ENCODE peak calls at places on chromosomes 7 and 10, in ten cellular contexts. One of them, this sample, is unnamed.

GRCh38 chr7:156055206-156055822 is 243.1 kb upstream of the SHH start:
- DNase-seq in ovary: peak; percentile 17
- DNase-seq in transverse colon: no peak
- DNase-seq in vagina: no peak
- DNase-seq in foreskin keratinocyte: no peak
- DNase-seq in OCI-LY7: no peak
- DNase-seq in A549: peak; percentile 25
- DNase-seq in endothelial cell: no peak
- DNase-seq in choroid plexus epithelial cell: no peak
- DNase-seq in colonic mucosa: no peak
- DNase-seq in this sample: no peak

GRCh38 chr10:18164771-18165361 is 24.6 kb downstream of the CACNB2 start:
- DNase-seq in ovary: no peak
- DNase-seq in transverse colon: no peak
- DNase-seq in vagina: no peak
- DNase-seq in foreskin keratinocyte: no peak
- DNase-seq in OCI-LY7: no peak
- DNase-seq in A549: no peak
- DNase-seq in endothelial cell: no peak
- DNase-seq in choroid plexus epithelial cell: peak; percentile 96
- DNase-seq in colonic mucosa: no peak
- DNase-seq in this sample: no peak

GRCh38 chr7:40749877-40750276 is 615.1 kb downstream of the SUGCT start:
- DNase-seq in ovary: no peak
- DNase-seq in transverse colon: no peak
- DNase-seq in vagina: no peak
- DNase-seq in foreskin keratinocyte: peak; percentile 30
- DNase-seq in OCI-LY7: no peak
- DNase-seq in A549: no peak
- DNase-seq in endothelial cell: no peak
- DNase-seq in choroid plexus epithelial cell: peak; percentile 26
- DNase-seq in colonic mucosa: no peak
- DNase-seq in this sample: no peak

GRCh38 chr7:111486472-111487142 is 75.7 kb downstream of the IMMP2L start:
- DNase-seq in ovary: no peak
- DNase-seq in transverse colon: no peak
- DNase-seq in vagina: no peak
- DNase-seq in foreskin keratinocyte: no peak
- DNase-seq in OCI-LY7: peak; percentile 49
- DNase-seq in A549: peak; percentile 74
- DNase-seq in endothelial cell: peak; percentile 9
- DNase-seq in choroid plexus epithelial cell: peak; percentile 82
- DNase-seq in colonic mucosa: no peak
- DNase-seq in this sample: no peak

GRCh38 chr10:70162892-70163201 is 7.5 kb downstream of the SAR1A start:
- DNase-seq in ovary: no peak
- DNase-seq in transverse colon: no peak
- DNase-seq in vagina: no peak
- DNase-seq in foreskin keratinocyte: no peak
- DNase-seq in OCI-LY7: no peak
- DNase-seq in A549: no peak
- DNase-seq in endothelial cell: no peak
- DNase-seq in choroid plexus epithelial cell: no peak
- DNase-seq in colonic mucosa: no peak
- DNase-seq in this sample: no peak

GRCh38 chr10:69409968-69410367 is 6.8 kb downstream of the TACR2 start:
- DNase-seq in ovary: no peak
- DNase-seq in transverse colon: peak; percentile 40
- DNase-seq in vagina: no peak
- DNase-seq in foreskin keratinocyte: no peak
- DNase-seq in OCI-LY7: peak; percentile 78
- DNase-seq in A549: no peak
- DNase-seq in endothelial cell: no peak
- DNase-seq in choroid plexus epithelial cell: no peak
- DNase-seq in colonic mucosa: no peak
- DNase-seq in this sample: no peak

GRCh38 chr7:117962598-117962997 is 89.4 kb upstream of the CTTNBP2 start:
- DNase-seq in ovary: no peak
- DNase-seq in transverse colon: no peak
- DNase-seq in vagina: no peak
- DNase-seq in foreskin keratinocyte: no peak
- DNase-seq in OCI-LY7: no peak
- DNase-seq in A549: no peak
- DNase-seq in endothelial cell: no peak
- DNase-seq in choroid plexus epithelial cell: no peak
- DNase-seq in colonic mucosa: no peak
- DNase-seq in this sample: no peak

GRCh38 chr7:30795161-30795943 is 24.1 kb downstream of the MINDY4 start:
- DNase-seq in ovary: no peak
- DNase-seq in transverse colon: no peak
- DNase-seq in vagina: no peak
- DNase-seq in foreskin keratinocyte: no peak
- DNase-seq in OCI-LY7: no peak
- DNase-seq in A549: no peak
- DNase-seq in endothelial cell: no peak
- DNase-seq in choroid plexus epithelial cell: no peak
- DNase-seq in colonic mucosa: no peak
- DNase-seq in this sample: no peak

GRCh38 chr7:91836065-91836368 is 44.5 kb downstream of the MTERF1 start:
- DNase-seq in ovary: no peak
- DNase-seq in transverse colon: no peak
- DNase-seq in vagina: no peak
- DNase-seq in foreskin keratinocyte: peak; percentile 46
- DNase-seq in OCI-LY7: no peak
- DNase-seq in A549: no peak
- DNase-seq in endothelial cell: no peak
- DNase-seq in choroid plexus epithelial cell: peak; percentile 87
- DNase-seq in colonic mucosa: no peak
- DNase-seq in this sample: no peak

GRCh38 chr10:129033790-129034272 is 433.2 kb upstream of the MGMT start:
- DNase-seq in ovary: no peak
- DNase-seq in transverse colon: no peak
- DNase-seq in vagina: no peak
- DNase-seq in foreskin keratinocyte: no peak
- DNase-seq in OCI-LY7: no peak
- DNase-seq in A549: no peak
- DNase-seq in endothelial cell: no peak
- DNase-seq in choroid plexus epithelial cell: no peak
- DNase-seq in colonic mucosa: no peak
- DNase-seq in this sample: no peak

GRCh38 chr7:79293655-79294142 is 159.8 kb downstream of the MAGI2 start:
- DNase-seq in ovary: no peak
- DNase-seq in transverse colon: peak; percentile 40
- DNase-seq in vagina: no peak
- DNase-seq in foreskin keratinocyte: peak; percentile 74
- DNase-seq in OCI-LY7: no peak
- DNase-seq in A549: peak; percentile 96
- DNase-seq in endothelial cell: no peak
- DNase-seq in choroid plexus epithelial cell: peak; percentile 67
- DNase-seq in colonic mucosa: peak; percentile 42
- DNase-seq in this sample: no peak

GRCh38 chr7:25091757-25092156 is 33.3 kb downstream of the CYCS start:
- DNase-seq in ovary: no peak
- DNase-seq in transverse colon: no peak
- DNase-seq in vagina: no peak
- DNase-seq in foreskin keratinocyte: no peak
- DNase-seq in OCI-LY7: peak; percentile 50
- DNase-seq in A549: no peak
- DNase-seq in endothelial cell: no peak
- DNase-seq in choroid plexus epithelial cell: no peak
- DNase-seq in colonic mucosa: no peak
- DNase-seq in this sample: no peak

GRCh38 chr7:132576723-132577089 is 436 bp upstream of the PLXNA4 start:
- DNase-seq in ovary: no peak
- DNase-seq in transverse colon: no peak
- DNase-seq in vagina: no peak
- DNase-seq in foreskin keratinocyte: no peak
- DNase-seq in OCI-LY7: no peak
- DNase-seq in A549: no peak
- DNase-seq in endothelial cell: no peak
- DNase-seq in choroid plexus epithelial cell: no peak
- DNase-seq in colonic mucosa: no peak
- DNase-seq in this sample: no peak

GRCh38 chr7:132574281-132574680 is 2.0 kb downstream of the PLXNA4 start:
- DNase-seq in ovary: no peak
- DNase-seq in transverse colon: no peak
- DNase-seq in vagina: no peak
- DNase-seq in foreskin keratinocyte: no peak
- DNase-seq in OCI-LY7: no peak
- DNase-seq in A549: no peak
- DNase-seq in endothelial cell: no peak
- DNase-seq in choroid plexus epithelial cell: no peak
- DNase-seq in colonic mucosa: no peak
- DNase-seq in this sample: no peak

GRCh38 chr7:132577206-132578049 is 1.2 kb upstream of the PLXNA4 start:
- DNase-seq in ovary: peak; percentile 88
- DNase-seq in transverse colon: peak; percentile 42
- DNase-seq in vagina: no peak
- DNase-seq in foreskin keratinocyte: no peak
- DNase-seq in OCI-LY7: no peak
- DNase-seq in A549: peak; percentile 28
- DNase-seq in endothelial cell: peak; percentile 61
- DNase-seq in choroid plexus epithelial cell: peak; percentile 70
- DNase-seq in colonic mucosa: peak; percentile 44
- DNase-seq in this sample: peak; percentile 83

GRCh38 chr7:132575987-132576722 is at the start of gene PLXNA4:
- DNase-seq in ovary: peak; percentile 58
- DNase-seq in transverse colon: no peak
- DNase-seq in vagina: no peak
- DNase-seq in foreskin keratinocyte: no peak
- DNase-seq in OCI-LY7: no peak
- DNase-seq in A549: no peak
- DNase-seq in endothelial cell: no peak
- DNase-seq in choroid plexus epithelial cell: peak; percentile 9
- DNase-seq in colonic mucosa: no peak
- DNase-seq in this sample: no peak

GRCh38 chr7:132575336-132575986 is 809 bp downstream of the PLXNA4 start:
- DNase-seq in ovary: peak; percentile 80
- DNase-seq in transverse colon: peak; percentile 25
- DNase-seq in vagina: no peak
- DNase-seq in foreskin keratinocyte: no peak
- DNase-seq in OCI-LY7: no peak
- DNase-seq in A549: peak; percentile 42
- DNase-seq in endothelial cell: peak; percentile 36
- DNase-seq in choroid plexus epithelial cell: peak; percentile 48
- DNase-seq in colonic mucosa: peak; percentile 30
- DNase-seq in this sample: peak; percentile 57
- TF ChIP-seq CTCF in ovary: no peak
- TF ChIP-seq CTCF in transverse colon: no peak
- TF ChIP-seq CTCF in vagina: no peak
- TF ChIP-seq CTCF in foreskin keratinocyte: no peak
- TF ChIP-seq CTCF in OCI-LY7: no peak
- TF ChIP-seq CTCF in A549: peak; percentile 23
- TF ChIP-seq CTCF in endothelial cell: no peak
- TF ChIP-seq CTCF in choroid plexus epithelial cell: peak; percentile 21
- TF ChIP-seq CTCF in colonic mucosa: no peak
- TF ChIP-seq CTCF in this sample: no peak

GRCh38 chr10:90089724-90090123 is 388.3 kb downstream of the KIF20B start:
- DNase-seq in ovary: no peak
- DNase-seq in transverse colon: no peak
- DNase-seq in vagina: no peak
- DNase-seq in foreskin keratinocyte: no peak
- DNase-seq in OCI-LY7: no peak
- DNase-seq in A549: no peak
- DNase-seq in endothelial cell: no peak
- DNase-seq in choroid plexus epithelial cell: no peak
- DNase-seq in colonic mucosa: no peak
- DNase-seq in this sample: no peak

GRCh38 chr10:90088008-90088322 is 386.6 kb downstream of the KIF20B start:
- DNase-seq in ovary: no peak
- DNase-seq in transverse colon: no peak
- DNase-seq in vagina: no peak
- DNase-seq in foreskin keratinocyte: no peak
- DNase-seq in OCI-LY7: no peak
- DNase-seq in A549: no peak
- DNase-seq in endothelial cell: no peak
- DNase-seq in choroid plexus epithelial cell: no peak
- DNase-seq in colonic mucosa: no peak
- DNase-seq in this sample: no peak

DNA sequence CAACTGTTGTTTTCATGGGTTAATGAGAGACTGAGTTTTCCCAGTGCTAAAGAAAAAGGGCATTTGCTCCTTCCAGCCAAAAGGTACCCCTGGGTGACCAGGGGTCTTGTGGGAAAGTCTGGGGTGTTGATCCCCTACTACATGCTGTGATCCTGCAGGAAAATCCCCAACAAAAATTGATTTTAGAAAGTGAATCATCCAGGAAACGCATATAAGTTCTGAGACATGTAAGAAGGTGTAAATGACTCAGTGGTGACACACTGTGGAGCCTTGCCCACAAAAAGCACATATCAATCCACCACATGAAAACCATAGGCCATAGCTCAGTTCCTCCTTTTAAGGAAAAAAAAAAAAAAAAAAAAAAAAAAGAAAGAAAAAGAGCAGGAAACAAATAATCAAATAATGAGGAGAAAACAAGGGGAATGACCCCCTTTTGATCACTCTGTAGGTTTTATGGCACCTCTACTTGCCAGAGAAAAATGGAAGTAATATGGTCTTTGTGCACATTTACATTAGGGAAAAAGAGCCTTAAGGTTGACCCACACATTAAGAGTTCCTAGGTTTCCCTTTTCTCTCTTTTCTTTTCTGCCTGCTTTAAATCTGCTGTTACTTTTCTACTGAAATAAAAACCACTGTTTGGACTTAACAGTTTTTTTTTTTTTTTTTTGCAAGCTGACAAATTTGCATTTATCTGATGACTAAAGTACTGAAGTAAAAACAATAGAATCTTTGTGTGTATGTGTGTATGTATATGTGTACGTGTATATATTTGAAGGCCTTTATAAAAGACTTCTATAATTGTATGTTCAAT is 386.0 kb downstream of the KIF20B start:
- DNase-seq in ovary: no peak
- DNase-seq in transverse colon: no peak
- DNase-seq in vagina: no peak
- DNase-seq in foreskin keratinocyte: peak; percentile 51
- DNase-seq in OCI-LY7: peak; percentile 17
- DNase-seq in A549: peak; percentile 14
- DNase-seq in endothelial cell: no peak
- DNase-seq in choroid plexus epithelial cell: peak; percentile 57
- DNase-seq in colonic mucosa: no peak
- DNase-seq in this sample: no peak
- TF ChIP-seq CTCF in ovary: no peak
- TF ChIP-seq CTCF in transverse colon: no peak
- TF ChIP-seq CTCF in vagina: no peak
- TF ChIP-seq CTCF in foreskin keratinocyte: no peak
- TF ChIP-seq CTCF in OCI-LY7: no peak
- TF ChIP-seq CTCF in A549: no peak
- TF ChIP-seq CTCF in endothelial cell: no peak
- TF ChIP-seq CTCF in choroid plexus epithelial cell: no peak
- TF ChIP-seq CTCF in colonic mucosa: no peak
- TF ChIP-seq CTCF in this sample: no peak

GRCh38 chr10:88991161-88991899 is 732 bp downstream of the FAS start:
- DNase-seq in ovary: peak; percentile 89
- DNase-seq in transverse colon: peak; percentile 70
- DNase-seq in vagina: no peak
- DNase-seq in foreskin keratinocyte: peak; percentile 46
- DNase-seq in OCI-LY7: peak; percentile 64
- DNase-seq in A549: peak; percentile 45
- DNase-seq in endothelial cell: peak; percentile 47
- DNase-seq in choroid plexus epithelial cell: peak; percentile 88
- DNase-seq in colonic mucosa: peak; percentile 81
- DNase-seq in this sample: peak; percentile 25
- TF ChIP-seq CTCF in ovary: peak; percentile 39
- TF ChIP-seq CTCF in transverse colon: no peak
- TF ChIP-seq CTCF in vagina: no peak
- TF ChIP-seq CTCF in foreskin keratinocyte: no peak
- TF ChIP-seq CTCF in OCI-LY7: peak; percentile 48
- TF ChIP-seq CTCF in A549: peak; percentile 18
- TF ChIP-seq CTCF in endothelial cell: no peak
- TF ChIP-seq CTCF in choroid plexus epithelial cell: peak; percentile 28
- TF ChIP-seq CTCF in colonic mucosa: no peak
- TF ChIP-seq CTCF in this sample: no peak

GRCh38 chr10:77907900-77908717 is 18.4 kb downstream of the DLG5 start:
- DNase-seq in ovary: no peak
- DNase-seq in transverse colon: no peak
- DNase-seq in vagina: no peak
- DNase-seq in foreskin keratinocyte: no peak
- DNase-seq in OCI-LY7: peak; percentile 18
- DNase-seq in A549: peak; percentile 52
- DNase-seq in endothelial cell: no peak
- DNase-seq in choroid plexus epithelial cell: no peak
- DNase-seq in colonic mucosa: no peak
- DNase-seq in this sample: no peak
- TF ChIP-seq CTCF in ovary: no peak
- TF ChIP-seq CTCF in transverse colon: no peak
- TF ChIP-seq CTCF in vagina: no peak
- TF ChIP-seq CTCF in foreskin keratinocyte: peak; percentile 64
- TF ChIP-seq CTCF in OCI-LY7: peak; percentile 60
- TF ChIP-seq CTCF in A549: peak; percentile 43
- TF ChIP-seq CTCF in endothelial cell: no peak
- TF ChIP-seq CTCF in choroid plexus epithelial cell: peak; percentile 25
- TF ChIP-seq CTCF in colonic mucosa: peak; percentile 13
- TF ChIP-seq CTCF in this sample: no peak

This sample was measured in mesothelial cell of epicardium.